ENCODE peak calls at places on chromosomes 12 and 14, in eight cellular contexts. One of them, this sample, is unnamed.
A peak's percentile ranks its signal among the peaks of the same experiment; 100 is the strongest.

GRCh38 chr12:116164976-116165425 is 112.5 kb downstream of the MED13L start:
- DNase-seq in endothelial cell: no peak
- DNase-seq in RWPE1: peak; percentile 67
- DNase-seq in HFFc6: peak; percentile 42
- DNase-seq in Calu3: no peak
- DNase-seq in HepG2: no peak
- DNase-seq in HL-60: no peak
- DNase-seq in cardiac muscle cell: no peak
- DNase-seq in this sample: no peak

GRCh38 chr12:102730996-102731395 is 186.0 kb downstream of the PAH start:
- DNase-seq in RWPE1: no peak
- DNase-seq in HFFc6: no peak
- DNase-seq in Calu3: no peak
- DNase-seq in cardiac muscle cell: no peak
- DNase-seq in HepG2: no peak
- DNase-seq in endothelial cell: no peak
- DNase-seq in HL-60: no peak
- DNase-seq in this sample: no peak

GRCh38 chr14:37857774-37858266 is 262.4 kb downstream of the TTC6 start:
- DNase-seq in RWPE1: no peak
- DNase-seq in HFFc6: no peak
- DNase-seq in endothelial cell: no peak
- DNase-seq in Calu3: no peak
- DNase-seq in HL-60: no peak
- DNase-seq in cardiac muscle cell: no peak
- DNase-seq in HepG2: no peak
- DNase-seq in this sample: no peak

GRCh38 chr12:62438098-62438692 is 28.4 kb upstream of the MON2 start:
- DNase-seq in cardiac muscle cell: peak; percentile 67
- DNase-seq in HepG2: peak; percentile 17
- DNase-seq in RWPE1: peak; percentile 41
- DNase-seq in HFFc6: peak; percentile 31
- DNase-seq in endothelial cell: peak; percentile 64
- DNase-seq in HL-60: peak; percentile 60
- DNase-seq in Calu3: peak; percentile 74
- DNase-seq in this sample: peak; percentile 47

GRCh38 chr14:57533214-57533613 is 39.6 kb upstream of the CCDC198 start:
- DNase-seq in Calu3: peak; percentile 28
- DNase-seq in endothelial cell: peak; percentile 27
- DNase-seq in HepG2: peak; percentile 12
- DNase-seq in HFFc6: no peak
- DNase-seq in cardiac muscle cell: no peak
- DNase-seq in RWPE1: no peak
- DNase-seq in HL-60: peak; percentile 2
- DNase-seq in this sample: no peak

GRCh38 chr14:88323520-88324199 is 591 bp upstream of the KCNK10 start:
- DNase-seq in Calu3: peak; percentile 6
- DNase-seq in HFFc6: no peak
- DNase-seq in cardiac muscle cell: peak; percentile 65
- DNase-seq in HL-60: peak; percentile 4
- DNase-seq in endothelial cell: peak; percentile 58
- DNase-seq in RWPE1: no peak
- DNase-seq in HepG2: no peak
- DNase-seq in this sample: no peak

GRCh38 chr12:91127296-91127695 is 16.0 kb upstream of the LUM start:
- DNase-seq in HL-60: no peak
- DNase-seq in Calu3: no peak
- DNase-seq in HFFc6: peak; percentile 54
- DNase-seq in RWPE1: no peak
- DNase-seq in HepG2: no peak
- DNase-seq in endothelial cell: no peak
- DNase-seq in cardiac muscle cell: no peak
- DNase-seq in this sample: no peak

GRCh38 chr12:132326646-132327045 is 2.7 kb downstream of the GALNT9 start:
- DNase-seq in HFFc6: no peak
- DNase-seq in HL-60: no peak
- DNase-seq in HepG2: no peak
- DNase-seq in RWPE1: no peak
- DNase-seq in cardiac muscle cell: no peak
- DNase-seq in endothelial cell: no peak
- DNase-seq in Calu3: no peak
- DNase-seq in this sample: no peak

GRCh38 chr12:79424109-79424721 is 266.5 kb downstream of the PAWR start:
- DNase-seq in RWPE1: peak; percentile 52
- DNase-seq in cardiac muscle cell: no peak
- DNase-seq in HepG2: peak; percentile 91
- DNase-seq in Calu3: peak; percentile 34
- DNase-seq in endothelial cell: no peak
- DNase-seq in HL-60: no peak
- DNase-seq in HFFc6: peak; percentile 96
- DNase-seq in this sample: peak; percentile 68

GRCh38 chr14:31300296-31300695 is 92.7 kb upstream of the HECTD1 start:
- DNase-seq in cardiac muscle cell: no peak
- DNase-seq in HL-60: no peak
- DNase-seq in HepG2: no peak
- DNase-seq in RWPE1: peak; percentile 3
- DNase-seq in Calu3: no peak
- DNase-seq in HFFc6: no peak
- DNase-seq in endothelial cell: no peak
- DNase-seq in this sample: no peak

GRCh38 chr14:52046376-52046917 is 22.4 kb downstream of the NID2 start:
- DNase-seq in cardiac muscle cell: no peak
- DNase-seq in Calu3: no peak
- DNase-seq in endothelial cell: no peak
- DNase-seq in RWPE1: no peak
- DNase-seq in HepG2: no peak
- DNase-seq in HFFc6: no peak
- DNase-seq in HL-60: no peak
- DNase-seq in this sample: no peak

GRCh38 chr12:65739606-65740005 is 84.7 kb upstream of the HMGA2 start:
- DNase-seq in cardiac muscle cell: no peak
- DNase-seq in Calu3: no peak
- DNase-seq in HFFc6: no peak
- DNase-seq in endothelial cell: no peak
- DNase-seq in HL-60: no peak
- DNase-seq in RWPE1: no peak
- DNase-seq in HepG2: no peak
- DNase-seq in this sample: no peak

GRCh38 chr12:25938581-25938980 is 19.9 kb upstream of the RASSF8 start:
- DNase-seq in cardiac muscle cell: no peak
- DNase-seq in endothelial cell: no peak
- DNase-seq in HepG2: no peak
- DNase-seq in Calu3: no peak
- DNase-seq in HFFc6: no peak
- DNase-seq in RWPE1: no peak
- DNase-seq in HL-60: no peak
- DNase-seq in this sample: no peak

GRCh38 chr12:14567311-14568195 is at the start of gene PLBD1:
- DNase-seq in HepG2: no peak
- DNase-seq in HL-60: no peak
- DNase-seq in cardiac muscle cell: peak; percentile 46
- DNase-seq in endothelial cell: peak; percentile 37
- DNase-seq in Calu3: peak; percentile 69
- DNase-seq in RWPE1: peak; percentile 24
- DNase-seq in HFFc6: no peak
- DNase-seq in this sample: no peak

GRCh38 chr12:113467154-113467513 is 4.5 kb downstream of the LHX5 start:
- DNase-seq in HepG2: no peak
- DNase-seq in endothelial cell: no peak
- DNase-seq in Calu3: no peak
- DNase-seq in cardiac muscle cell: peak; percentile 9
- DNase-seq in HFFc6: no peak
- DNase-seq in RWPE1: no peak
- DNase-seq in HL-60: no peak
- DNase-seq in this sample: no peak

DNA sequence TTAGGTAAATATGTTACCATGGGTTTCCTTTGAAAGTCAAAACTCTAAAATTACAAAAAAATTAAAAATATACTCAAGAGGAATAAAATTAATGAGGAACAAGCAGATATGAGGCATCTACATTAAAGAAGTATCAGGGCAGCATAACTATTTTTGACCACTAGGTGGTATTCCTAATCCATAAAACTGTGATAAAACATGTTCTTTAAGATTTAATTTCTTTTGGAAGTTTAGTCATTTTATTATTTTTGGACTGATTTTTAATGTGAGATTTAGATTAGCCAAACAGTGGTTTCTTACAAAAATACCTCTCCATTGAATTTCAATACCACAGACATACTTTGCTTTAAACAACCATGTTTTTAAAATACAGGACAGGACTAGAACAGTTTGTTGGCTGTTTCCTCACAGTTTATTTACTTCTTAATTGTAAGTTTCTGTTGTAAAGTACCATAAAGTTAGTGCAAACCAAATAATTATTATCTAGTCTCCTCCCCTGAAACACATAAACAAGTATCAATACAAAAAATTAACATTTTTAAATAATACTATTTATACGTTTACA is 49.8 kb downstream of the NTS start:
- DNase-seq in HFFc6: peak; percentile 31
- DNase-seq in Calu3: no peak
- DNase-seq in endothelial cell: no peak
- DNase-seq in cardiac muscle cell: peak; percentile 19
- DNase-seq in RWPE1: peak; percentile 5
- DNase-seq in HepG2: no peak
- DNase-seq in HL-60: no peak
- DNase-seq in this sample: peak; percentile 19
- TF ChIP-seq CTCF in HFFc6: peak; percentile 88
- TF ChIP-seq CTCF in Calu3: peak; percentile 46
- TF ChIP-seq CTCF in endothelial cell: peak; percentile 92
- TF ChIP-seq CTCF in cardiac muscle cell: peak; percentile 64
- TF ChIP-seq CTCF in RWPE1: peak; percentile 75
- TF ChIP-seq CTCF in HepG2: peak; percentile 26
- TF ChIP-seq CTCF in HL-60: peak; percentile 32
- TF ChIP-seq CTCF in this sample: peak; percentile 8

GRCh38 chr12:56315626-56316473 is at the start of gene CNPY2:
- DNase-seq in endothelial cell: peak; percentile 95
- DNase-seq in HFFc6: peak; percentile 98
- DNase-seq in HepG2: peak; percentile 99
- DNase-seq in RWPE1: peak; percentile 95
- DNase-seq in Calu3: peak; percentile 98
- DNase-seq in HL-60: peak; percentile 96
- DNase-seq in cardiac muscle cell: peak; percentile 97
- DNase-seq in this sample: peak; percentile 94

GRCh38 chr12:56315256-56315625 is 547 bp downstream of the CNPY2 start:
- DNase-seq in HFFc6: no peak
- DNase-seq in endothelial cell: peak; percentile 11
- DNase-seq in Calu3: no peak
- DNase-seq in cardiac muscle cell: no peak
- DNase-seq in HL-60: no peak
- DNase-seq in HepG2: no peak
- DNase-seq in RWPE1: no peak
- DNase-seq in this sample: no peak

GRCh38 chr12:56321027-56321426 is 5.2 kb upstream of the CNPY2 start:
- DNase-seq in RWPE1: no peak
- DNase-seq in HL-60: no peak
- DNase-seq in endothelial cell: no peak
- DNase-seq in HFFc6: peak; percentile 24
- DNase-seq in cardiac muscle cell: no peak
- DNase-seq in Calu3: no peak
- DNase-seq in HepG2: no peak
- DNase-seq in this sample: no peak

GRCh38 chr12:56317675-56318074 is 1.9 kb upstream of the CNPY2 start:
- DNase-seq in HepG2: no peak
- DNase-seq in cardiac muscle cell: no peak
- DNase-seq in RWPE1: no peak
- DNase-seq in Calu3: no peak
- DNase-seq in HL-60: no peak
- DNase-seq in endothelial cell: no peak
- DNase-seq in HFFc6: no peak
- DNase-seq in this sample: no peak
- TF ChIP-seq CTCF in HepG2: peak; percentile 14
- TF ChIP-seq CTCF in cardiac muscle cell: no peak
- TF ChIP-seq CTCF in RWPE1: no peak
- TF ChIP-seq CTCF in Calu3: no peak
- TF ChIP-seq CTCF in HL-60: no peak
- TF ChIP-seq CTCF in endothelial cell: no peak
- TF ChIP-seq CTCF in HFFc6: peak; percentile 34
- TF ChIP-seq CTCF in this sample: no peak

DNA sequence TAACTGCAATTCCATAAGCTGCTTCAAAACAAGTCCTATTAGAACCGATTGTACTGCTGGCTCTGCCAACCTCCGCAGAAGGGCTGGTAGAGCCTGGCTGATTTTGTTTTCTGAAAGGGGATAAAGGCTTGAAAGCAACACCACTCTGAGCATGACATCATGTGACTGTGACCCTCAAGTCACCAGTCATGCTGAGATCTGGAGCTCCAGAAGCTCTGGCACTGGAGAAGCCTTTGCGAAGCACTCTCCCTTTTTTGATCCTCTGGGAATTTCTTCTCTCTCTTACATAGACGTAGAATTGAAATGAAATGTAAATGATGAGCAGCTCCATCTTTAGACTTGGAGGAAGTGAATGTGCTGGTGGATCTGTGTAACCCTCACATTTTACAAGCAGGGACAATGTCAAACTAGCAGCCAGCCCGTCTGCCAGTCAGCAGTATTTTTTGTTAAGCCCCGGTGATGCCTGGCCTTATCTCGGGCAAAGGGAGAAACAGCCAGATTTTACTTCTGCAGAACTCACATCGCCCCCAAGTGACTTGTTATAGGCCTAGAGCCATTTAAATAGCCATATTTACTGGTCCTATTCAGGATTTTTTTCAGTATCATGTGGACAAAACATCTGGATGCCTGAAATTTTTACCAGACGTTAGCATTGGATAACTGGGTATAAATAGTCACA is 112.1 kb upstream of the NPAS3 start:
- DNase-seq in HFFc6: no peak
- DNase-seq in endothelial cell: no peak
- DNase-seq in cardiac muscle cell: peak; percentile 46
- DNase-seq in Calu3: no peak
- DNase-seq in HL-60: no peak
- DNase-seq in RWPE1: no peak
- DNase-seq in HepG2: no peak
- DNase-seq in this sample: no peak
- TF ChIP-seq CTCF in HFFc6: peak; percentile 26
- TF ChIP-seq CTCF in endothelial cell: no peak
- TF ChIP-seq CTCF in cardiac muscle cell: peak; percentile 35
- TF ChIP-seq CTCF in Calu3: no peak
- TF ChIP-seq CTCF in HL-60: no peak
- TF ChIP-seq CTCF in RWPE1: no peak
- TF ChIP-seq CTCF in HepG2: no peak
- TF ChIP-seq CTCF in this sample: no peak

DNA sequence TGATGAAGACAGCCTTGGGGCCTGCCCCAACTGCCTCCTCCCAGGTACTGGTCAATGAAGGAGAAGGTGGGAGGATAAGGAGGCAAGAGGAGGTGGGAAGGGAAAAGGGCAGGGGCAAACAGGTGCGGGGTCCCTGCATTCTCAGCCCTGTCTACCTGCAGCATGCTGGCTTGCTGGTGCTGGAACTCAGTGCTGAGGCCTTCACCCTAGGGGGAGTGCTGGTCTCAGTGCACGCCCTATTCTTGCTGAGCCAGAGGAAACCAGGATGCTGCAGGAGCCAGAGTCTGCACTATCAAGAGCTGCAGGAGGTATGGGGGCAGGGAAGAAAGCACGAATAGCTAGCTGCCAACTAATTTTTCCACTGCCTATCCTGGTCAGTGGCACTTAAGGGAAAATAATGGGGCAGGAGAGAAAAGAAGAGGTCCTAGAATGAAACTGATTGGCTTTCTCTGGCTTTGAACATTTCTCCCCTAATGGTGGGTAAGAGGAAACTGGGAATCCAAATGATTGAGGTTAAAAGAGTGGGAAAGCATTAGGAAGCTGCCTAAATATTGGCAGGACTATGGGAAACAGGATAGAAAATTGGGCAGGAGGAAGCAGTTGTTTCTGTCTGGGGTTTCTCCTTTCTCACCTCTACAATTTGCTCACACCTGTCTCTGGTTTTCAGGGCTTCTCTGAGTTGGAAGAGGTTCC is 1.8 kb downstream of the TMEM253 start:
- DNase-seq in HL-60: no peak
- DNase-seq in RWPE1: no peak
- DNase-seq in endothelial cell: no peak
- DNase-seq in Calu3: no peak
- DNase-seq in cardiac muscle cell: no peak
- DNase-seq in HepG2: no peak
- DNase-seq in HFFc6: no peak
- DNase-seq in this sample: no peak
- TF ChIP-seq CTCF in HL-60: no peak
- TF ChIP-seq CTCF in RWPE1: no peak
- TF ChIP-seq CTCF in endothelial cell: no peak
- TF ChIP-seq CTCF in Calu3: no peak
- TF ChIP-seq CTCF in cardiac muscle cell: no peak
- TF ChIP-seq CTCF in HepG2: peak; percentile 57
- TF ChIP-seq CTCF in HFFc6: no peak
- TF ChIP-seq CTCF in this sample: no peak